ENCODE peak calls at places on chromosomes 4 and X, in nine cellular contexts. B is NCI-H1694, A is Calu3, H is iPS-NIHi11, X is tibial artery, R is NCI-H187 treated with DMSO at 0.1 percent for 48 hours, T is D341Med, U is tibial nerve, K is DMS53. V is an unnamed sample.

GRCh38 chr4:142112451-142112850 is 476.1 kb downstream of the IL15 start:
- DNase-seq in X (no peak), A (no peak), T (no peak), H (no peak), B (no peak), K (no peak), R (no peak), U (no peak), V (no peak)

GRCh38 chr4:27474691-27475090 is 614.0 kb downstream of the STIM2 start:
- DNase-seq in H (no peak), X (no peak), A (no peak), K (no peak), T (no peak), U (no peak), R (no peak), B (no peak), V (no peak)

GRCh38 chr4:156620786-156621185 is 350.8 kb downstream of the PDGFC start:
- DNase-seq in H (no peak), R (no peak), T (no peak), U (no peak), K (no peak), A (no peak), X (no peak), B (no peak), V (no peak)

GRCh38 chr4:36224969-36225903 is 19.1 kb downstream of the ARAP2 start:
- DNase-seq in U (no peak), R (no peak), K (no peak), X (no peak), B (no peak), A (no peak), H (no peak), T (peak; percentile 25), V (no peak)

GRCh38 chr4:54513231-54513630 is 144.5 kb upstream of the KIT start:
- DNase-seq in T (no peak), X (no peak), R (no peak), H (no peak), U (no peak), B (no peak), K (no peak), A (no peak), V (peak; percentile 59)

GRCh38 chr4:73152893-73153292 is 83.4 kb upstream of the COX18 start:
- DNase-seq in X (no peak), T (no peak), B (no peak), R (no peak), K (no peak), H (no peak), U (no peak), A (no peak), V (no peak)

GRCh38 chrX:120755066-120755846 is 120.4 kb downstream of the CT47B1 start:
- DNase-seq in T (no peak), K (peak; percentile 86), A (no peak), B (no peak), X (no peak), H (no peak), U (no peak), R (no peak), V (no peak)

GRCh38 chr4:90246841-90247240 is 119.6 kb downstream of the CCSER1 start:
- DNase-seq in B (no peak), X (no peak), A (no peak), T (no peak), R (no peak), H (no peak), K (no peak), U (no peak), V (no peak)

GRCh38 chr4:114547340-114548134 is 51.1 kb upstream of the UGT8 start:
- DNase-seq in H (no peak), T (no peak), U (no peak), R (no peak), X (no peak), B (no peak), A (no peak), K (no peak), V (no peak)

GRCh38 chrX:34377645-34378044 is 245.5 kb upstream of the FAM47A start:
- DNase-seq in T (no peak), K (no peak), B (no peak), A (no peak), R (no peak), X (no peak), U (no peak), H (no peak), V (no peak)

GRCh38 chr4:98747659-98748091 is 89.3 kb upstream of the TSPAN5 start:
- DNase-seq in X (no peak), B (no peak), K (peak; percentile 76), U (no peak), R (no peak), T (no peak), H (no peak), A (no peak), V (no peak)

GRCh38 chr4:65789850-65790249 is 119.6 kb upstream of the EPHA5 start:
- DNase-seq in X (no peak), B (no peak), U (no peak), T (no peak), K (no peak), R (no peak), H (no peak), A (no peak), V (no peak)

GRCh38 chr4:5890063-5890727 is 2.7 kb downstream of the CRMP1 start:
- DNase-seq in U (no peak), B (peak; percentile 64), R (peak; percentile 57), H (peak; percentile 85), K (peak; percentile 97), T (peak; percentile 89), A (no peak), X (no peak), V (no peak)

GRCh38 chrX:10482262-10482661 is 138.1 kb downstream of the MID1 start:
- DNase-seq in H (no peak), X (no peak), R (peak; percentile 82), U (peak; percentile 23), K (no peak), T (no peak), B (no peak), A (no peak), V (no peak)

GRCh38 chrX:16711219-16712115 is 1.0 kb downstream of the CTPS2 start:
- DNase-seq in A (no peak), K (peak; percentile 31), R (no peak), U (no peak), T (no peak), X (no peak), B (no peak), H (peak; percentile 4), V (no peak)

GRCh38 chr4:147837854-147838253 is 106.0 kb downstream of the ARHGAP10 start:
- DNase-seq in H (no peak), B (no peak), U (no peak), A (no peak), X (no peak), K (no peak), T (no peak), R (no peak), V (no peak)

GRCh38 chr4:142875117-142875516 is 29.0 kb upstream of the INPP4B start:
- DNase-seq in K (peak; percentile 18), X (no peak), A (no peak), T (no peak), U (no peak), B (no peak), R (no peak), H (no peak), V (no peak)

GRCh38 chr4:72424006-72424405 is 145.0 kb downstream of the ADAMTS3 start:
- DNase-seq in X (no peak), T (no peak), A (no peak), H (no peak), K (no peak), R (no peak), U (no peak), B (no peak), V (no peak)

GRCh38 chrX:75784689-75785491 is at the start of gene MAGEE2:
- DNase-seq in A (no peak), B (no peak), H (no peak), K (no peak), U (no peak), X (no peak), T (no peak), R (no peak), V (no peak)

GRCh38 chr4:159390648-159391047 is 287.8 kb downstream of the RAPGEF2 start:
- DNase-seq in H (no peak), K (peak; percentile 5), A (peak; percentile 56), R (no peak), B (no peak), T (no peak), U (no peak), X (no peak), V (no peak)

GRCh38 chr4:172986114-172986513 is 182.5 kb upstream of the GALNT7 start:
- DNase-seq in U (no peak), R (peak; percentile 21), A (no peak), B (no peak), T (no peak), H (no peak), K (no peak), X (no peak), V (no peak)

GRCh38 chr4:185535818-185536729 is 767 bp upstream of the PDLIM3 start:
- DNase-seq in B (no peak), R (no peak), H (no peak), T (no peak), X (peak; percentile 92), U (no peak), A (no peak), K (peak; percentile 40), V (peak; percentile 89)

GRCh38 chr4:1520145-1520661 is 114.0 kb upstream of the NKX1-1 start:
- DNase-seq in X (no peak), B (no peak), H (no peak), T (no peak), U (no peak), A (no peak), R (no peak), K (no peak), V (no peak)

GRCh38 chrX:100720301-100720700 is 11.6 kb downstream of the SYTL4 start:
- DNase-seq in R (no peak), A (no peak), K (no peak), H (no peak), X (no peak), U (no peak), T (peak; percentile 13), B (peak; percentile 52), V (no peak)

GRCh38 chr4:57710053-57710452 is 599.9 kb upstream of the IGFBP7 start:
- DNase-seq in A (no peak), K (no peak), H (no peak), X (no peak), B (no peak), T (no peak), U (no peak), R (no peak), V (no peak)

GRCh38 chr4:184671101-184671500 is 21.6 kb downstream of the PRIMPOL start:
- DNase-seq in H (no peak), A (no peak), T (no peak), B (no peak), U (no peak), R (no peak), K (no peak), X (no peak), V (no peak)

GRCh38 chrX:103734125-103734760 is 23.5 kb downstream of the TMEM31 start:
- DNase-seq in H (no peak), X (no peak), A (no peak), U (no peak), K (no peak), R (no peak), B (no peak), T (no peak), V (no peak)

GRCh38 chrX:65985922-65986588 is 53.8 kb downstream of the VSIG4 start:
- DNase-seq in K (peak; percentile 74), A (peak; percentile 57), B (peak; percentile 33), U (no peak), H (peak; percentile 60), R (no peak), T (peak; percentile 12), X (no peak), V (no peak)

GRCh38 chr4:135515295-135515694 is 1313.7 kb upstream of the PABPC4L start:
- DNase-seq in T (no peak), X (no peak), B (no peak), H (no peak), R (no peak), A (no peak), K (no peak), U (no peak), V (no peak)

GRCh38 chr4:63526251-63526650 is 883.0 kb downstream of the TECRL start:
- DNase-seq in R (no peak), U (no peak), K (no peak), T (no peak), B (no peak), X (no peak), H (no peak), A (no peak), V (no peak)

GRCh38 chr4:7206385-7206784 is 14.0 kb downstream of the SORCS2 start:
- DNase-seq in B (no peak), T (peak; percentile 83), H (no peak), X (peak; percentile 79), A (no peak), K (no peak), U (no peak), R (no peak), V (peak; percentile 71)